ENCODE peak calls at places on chromosomes 6 and 20, in eight cellular contexts. One of them, this sample, is unnamed.

GRCh38 chr20:12265662-12266061 is 348.0 kb downstream of the BTBD3 start:
- DNase-seq in NCI-H69: no peak
- DNase-seq in iris pigment epithelial cell: no peak
- DNase-seq in NCI-H1092 treated with DMSO at 0.1 percent for 48 hours: no peak
- DNase-seq in stomach: no peak
- DNase-seq in NCI-H774: no peak
- DNase-seq in Peyer's patch: no peak
- DNase-seq in cardiac fibroblast: no peak
- DNase-seq in this sample: no peak

GRCh38 chr20:20215976-20216727 is 151.8 kb upstream of the INSM1 start:
- DNase-seq in NCI-H69: peak
- DNase-seq in iris pigment epithelial cell: no peak
- DNase-seq in cardiac fibroblast: no peak
- DNase-seq in NCI-H774: peak
- DNase-seq in NCI-H1092 treated with DMSO at 0.1 percent for 48 hours: peak
- DNase-seq in Peyer's patch: no peak
- DNase-seq in stomach: no peak
- DNase-seq in this sample: no peak

GRCh38 chr20:25317351-25318075 is 69.6 kb downstream of the PYGB start:
- DNase-seq in NCI-H1092 treated with DMSO at 0.1 percent for 48 hours: no peak
- DNase-seq in iris pigment epithelial cell: no peak
- DNase-seq in Peyer's patch: peak
- DNase-seq in stomach: peak
- DNase-seq in NCI-H69: peak
- DNase-seq in NCI-H774: no peak
- DNase-seq in cardiac fibroblast: no peak
- DNase-seq in this sample: no peak

GRCh38 chr20:35432430-35432735 is 5.6 kb downstream of the GDF5 start:
- DNase-seq in NCI-H69: peak
- DNase-seq in iris pigment epithelial cell: no peak
- DNase-seq in NCI-H1092 treated with DMSO at 0.1 percent for 48 hours: no peak
- DNase-seq in Peyer's patch: no peak
- DNase-seq in cardiac fibroblast: no peak
- DNase-seq in NCI-H774: no peak
- DNase-seq in stomach: no peak
- DNase-seq in this sample: no peak

GRCh38 chr6:138403324-138403800 is 661 bp upstream of the HEBP2 start:
- DNase-seq in NCI-H1092 treated with DMSO at 0.1 percent for 48 hours: peak
- DNase-seq in cardiac fibroblast: peak
- DNase-seq in NCI-H69: peak
- DNase-seq in stomach: peak
- DNase-seq in iris pigment epithelial cell: peak
- DNase-seq in NCI-H774: no peak
- DNase-seq in Peyer's patch: peak
- DNase-seq in this sample: no peak

GRCh38 chr6:83381949-83382348 is 48.9 kb downstream of the ME1 start:
- DNase-seq in stomach: no peak
- DNase-seq in NCI-H774: no peak
- DNase-seq in NCI-H1092 treated with DMSO at 0.1 percent for 48 hours: no peak
- DNase-seq in iris pigment epithelial cell: no peak
- DNase-seq in Peyer's patch: no peak
- DNase-seq in cardiac fibroblast: no peak
- DNase-seq in NCI-H69: no peak
- DNase-seq in this sample: no peak

GRCh38 chr6:167493961-167494697 is 169.2 kb downstream of the TTLL2 start:
- DNase-seq in iris pigment epithelial cell: no peak
- DNase-seq in stomach: no peak
- DNase-seq in Peyer's patch: no peak
- DNase-seq in NCI-H774: no peak
- DNase-seq in NCI-H1092 treated with DMSO at 0.1 percent for 48 hours: no peak
- DNase-seq in NCI-H69: no peak
- DNase-seq in cardiac fibroblast: no peak
- DNase-seq in this sample: no peak

GRCh38 chr6:149941583-149942460 is at the start of gene ULBP2:
- DNase-seq in NCI-H774: peak
- DNase-seq in Peyer's patch: peak
- DNase-seq in NCI-H1092 treated with DMSO at 0.1 percent for 48 hours: peak
- DNase-seq in iris pigment epithelial cell: peak
- DNase-seq in stomach: peak
- DNase-seq in cardiac fibroblast: peak
- DNase-seq in NCI-H69: peak
- DNase-seq in this sample: peak

GRCh38 chr6:111430605-111431378 is 52.2 kb downstream of the REV3L start:
- DNase-seq in stomach: no peak
- DNase-seq in NCI-H774: no peak
- DNase-seq in iris pigment epithelial cell: no peak
- DNase-seq in Peyer's patch: no peak
- DNase-seq in NCI-H69: peak
- DNase-seq in NCI-H1092 treated with DMSO at 0.1 percent for 48 hours: no peak
- DNase-seq in cardiac fibroblast: no peak
- DNase-seq in this sample: no peak

This sample was measured in activated naive CD8-positive, alpha-beta T cell treated with anti-CD3 and anti-CD28 coated beads, Interleukin-2, amount 50 U/mL, for 16 hours.